ENCODE peak calls at places on chromosomes 16 and 17, in nine cellular contexts. One of them, this sample, is unnamed.

GRCh38 chr17:62931101-62931500 is 34.9 kb upstream of the TANC2 start:
- DNase-seq in glutamatergic neuron: no peak
- DNase-seq in activated CD4-positive, alpha-beta T cell treated with anti-CD3 and anti-CD28 coated beads for 24 hours: no peak
- DNase-seq in NCI-H1048: no peak
- DNase-seq in mesothelial cell of epicardium: no peak
- DNase-seq in T-helper 17 cell: no peak
- DNase-seq in left kidney: no peak
- DNase-seq in NCI-H1436: no peak
- DNase-seq in A172: no peak
- DNase-seq in this sample: no peak

GRCh38 chr16:11004351-11004750 is 60.0 kb downstream of the CLEC16A start:
- DNase-seq in glutamatergic neuron: no peak
- DNase-seq in activated CD4-positive, alpha-beta T cell treated with anti-CD3 and anti-CD28 coated beads for 24 hours: no peak
- DNase-seq in NCI-H1048: no peak
- DNase-seq in mesothelial cell of epicardium: no peak
- DNase-seq in T-helper 17 cell: no peak
- DNase-seq in left kidney: no peak
- DNase-seq in NCI-H1436: no peak
- DNase-seq in A172: no peak
- DNase-seq in this sample: no peak

GRCh38 chr17:38528101-38528500 is 77.7 kb downstream of the SRCIN1 start:
- DNase-seq in glutamatergic neuron: no peak
- DNase-seq in activated CD4-positive, alpha-beta T cell treated with anti-CD3 and anti-CD28 coated beads for 24 hours: no peak
- DNase-seq in NCI-H1048: no peak
- DNase-seq in mesothelial cell of epicardium: no peak
- DNase-seq in T-helper 17 cell: no peak
- DNase-seq in left kidney: peak; percentile 57
- DNase-seq in NCI-H1436: peak; percentile 41
- DNase-seq in A172: no peak
- DNase-seq in this sample: no peak

GRCh38 chr17:39462644-39463375 is 1.5 kb downstream of the CDK12 start:
- DNase-seq in glutamatergic neuron: peak; percentile 17
- DNase-seq in activated CD4-positive, alpha-beta T cell treated with anti-CD3 and anti-CD28 coated beads for 24 hours: no peak
- DNase-seq in NCI-H1048: no peak
- DNase-seq in mesothelial cell of epicardium: peak; percentile 42
- DNase-seq in T-helper 17 cell: no peak
- DNase-seq in left kidney: peak; percentile 9
- DNase-seq in NCI-H1436: no peak
- DNase-seq in A172: no peak
- DNase-seq in this sample: no peak

GRCh38 chr16:57624806-57625500 is 3.5 kb upstream of the ADGRG1 start:
- DNase-seq in glutamatergic neuron: no peak
- DNase-seq in activated CD4-positive, alpha-beta T cell treated with anti-CD3 and anti-CD28 coated beads for 24 hours: no peak
- DNase-seq in NCI-H1048: no peak
- DNase-seq in mesothelial cell of epicardium: no peak
- DNase-seq in T-helper 17 cell: no peak
- DNase-seq in left kidney: no peak
- DNase-seq in NCI-H1436: no peak
- DNase-seq in A172: no peak
- DNase-seq in this sample: no peak

GRCh38 chr16:87291944-87292343 is 25.2 kb downstream of the C16orf95 start:
- DNase-seq in glutamatergic neuron: no peak
- DNase-seq in activated CD4-positive, alpha-beta T cell treated with anti-CD3 and anti-CD28 coated beads for 24 hours: no peak
- DNase-seq in NCI-H1048: no peak
- DNase-seq in mesothelial cell of epicardium: no peak
- DNase-seq in T-helper 17 cell: no peak
- DNase-seq in left kidney: no peak
- DNase-seq in NCI-H1436: no peak
- DNase-seq in A172: no peak
- DNase-seq in this sample: no peak

GRCh38 chr17:2090804-2091534 is 36.1 kb downstream of the HIC1 start:
- DNase-seq in glutamatergic neuron: no peak
- DNase-seq in activated CD4-positive, alpha-beta T cell treated with anti-CD3 and anti-CD28 coated beads for 24 hours: no peak
- DNase-seq in NCI-H1048: no peak
- DNase-seq in mesothelial cell of epicardium: peak; percentile 69
- DNase-seq in T-helper 17 cell: no peak
- DNase-seq in left kidney: peak; percentile 89
- DNase-seq in NCI-H1436: no peak
- DNase-seq in A172: peak; percentile 92
- DNase-seq in this sample: no peak

GRCh38 chr16:29007865-29008593 is 23.2 kb downstream of the LAT start:
- DNase-seq in glutamatergic neuron: no peak
- DNase-seq in activated CD4-positive, alpha-beta T cell treated with anti-CD3 and anti-CD28 coated beads for 24 hours: peak; percentile 65
- DNase-seq in NCI-H1048: no peak
- DNase-seq in mesothelial cell of epicardium: no peak
- DNase-seq in T-helper 17 cell: peak; percentile 38
- DNase-seq in left kidney: no peak
- DNase-seq in NCI-H1436: no peak
- DNase-seq in A172: peak; percentile 95
- DNase-seq in this sample: no peak

GRCh38 chr16:31382485-31383161 is 10.5 kb upstream of the ITGAD start:
- DNase-seq in glutamatergic neuron: peak; percentile 77
- DNase-seq in activated CD4-positive, alpha-beta T cell treated with anti-CD3 and anti-CD28 coated beads for 24 hours: peak; percentile 35
- DNase-seq in NCI-H1048: no peak
- DNase-seq in mesothelial cell of epicardium: peak; percentile 65
- DNase-seq in T-helper 17 cell: no peak
- DNase-seq in left kidney: peak; percentile 76
- DNase-seq in NCI-H1436: peak; percentile 38
- DNase-seq in A172: peak; percentile 35
- DNase-seq in this sample: no peak

GRCh38 chr17:14306602-14307001 is 5.7 kb downstream of the HS3ST3B1 start:
- DNase-seq in glutamatergic neuron: no peak
- DNase-seq in activated CD4-positive, alpha-beta T cell treated with anti-CD3 and anti-CD28 coated beads for 24 hours: no peak
- DNase-seq in NCI-H1048: no peak
- DNase-seq in mesothelial cell of epicardium: no peak
- DNase-seq in T-helper 17 cell: no peak
- DNase-seq in left kidney: no peak
- DNase-seq in NCI-H1436: no peak
- DNase-seq in A172: no peak
- DNase-seq in this sample: no peak

This sample was measured in NCI-H1417 treated with DMSO at 0.1 percent for 48 hours.